ENCODE peak calls at places on chromosomes 4 and X, in ten cellular contexts. One of them, this sample, is unnamed.

GRCh38 chr4:139774759-139775487 is 109.3 kb downstream of the MGST2 start:
- DNase-seq in progenitor cell of endocrine pancreas: no peak
- DNase-seq in Ammon's horn: no peak
- DNase-seq in spleen: no peak
- DNase-seq in GM03348: no peak
- DNase-seq in DMS 273 treated with DMSO at 0.1 percent for 48 hours: no peak
- DNase-seq in heart left ventricle: no peak
- DNase-seq in activated T-helper 1 cell treated with Interleukin-2 at 50 U/mL for 16 hours: no peak
- DNase-seq in HT-29: no peak
- DNase-seq in H54: no peak
- DNase-seq in this sample: no peak

GRCh38 chrX:43961699-43962098 is 11.5 kb downstream of the NDP start:
- DNase-seq in progenitor cell of endocrine pancreas: no peak
- DNase-seq in Ammon's horn: no peak
- DNase-seq in spleen: no peak
- DNase-seq in GM03348: no peak
- DNase-seq in DMS 273 treated with DMSO at 0.1 percent for 48 hours: no peak
- DNase-seq in heart left ventricle: no peak
- DNase-seq in activated T-helper 1 cell treated with Interleukin-2 at 50 U/mL for 16 hours: no peak
- DNase-seq in HT-29: peak
- DNase-seq in H54: no peak
- DNase-seq in this sample: no peak

GRCh38 chr4:10117424-10118354 is 1.1 kb upstream of the WDR1 start:
- DNase-seq in progenitor cell of endocrine pancreas: no peak
- DNase-seq in Ammon's horn: peak
- DNase-seq in spleen: no peak
- DNase-seq in GM03348: no peak
- DNase-seq in DMS 273 treated with DMSO at 0.1 percent for 48 hours: no peak
- DNase-seq in heart left ventricle: no peak
- DNase-seq in activated T-helper 1 cell treated with Interleukin-2 at 50 U/mL for 16 hours: no peak
- DNase-seq in HT-29: no peak
- DNase-seq in H54: no peak
- DNase-seq in this sample: peak

GRCh38 chr4:66688674-66689073 is 856.6 kb downstream of the CENPC start:
- DNase-seq in progenitor cell of endocrine pancreas: no peak
- DNase-seq in Ammon's horn: peak
- DNase-seq in spleen: no peak
- DNase-seq in GM03348: peak
- DNase-seq in DMS 273 treated with DMSO at 0.1 percent for 48 hours: no peak
- DNase-seq in heart left ventricle: no peak
- DNase-seq in activated T-helper 1 cell treated with Interleukin-2 at 50 U/mL for 16 hours: no peak
- DNase-seq in HT-29: peak
- DNase-seq in H54: no peak
- DNase-seq in this sample: no peak

GRCh38 chrX:66050140-66050569 is 10.3 kb upstream of the VSIG4 start:
- DNase-seq in progenitor cell of endocrine pancreas: no peak
- DNase-seq in Ammon's horn: peak
- DNase-seq in spleen: no peak
- DNase-seq in GM03348: no peak
- DNase-seq in DMS 273 treated with DMSO at 0.1 percent for 48 hours: no peak
- DNase-seq in heart left ventricle: peak
- DNase-seq in activated T-helper 1 cell treated with Interleukin-2 at 50 U/mL for 16 hours: no peak
- DNase-seq in HT-29: no peak
- DNase-seq in H54: no peak
- DNase-seq in this sample: no peak

GRCh38 chr4:173735055-173735454 is 205.0 kb upstream of the HAND2 start:
- DNase-seq in progenitor cell of endocrine pancreas: no peak
- DNase-seq in Ammon's horn: no peak
- DNase-seq in spleen: no peak
- DNase-seq in GM03348: peak
- DNase-seq in DMS 273 treated with DMSO at 0.1 percent for 48 hours: no peak
- DNase-seq in heart left ventricle: no peak
- DNase-seq in activated T-helper 1 cell treated with Interleukin-2 at 50 U/mL for 16 hours: no peak
- DNase-seq in HT-29: no peak
- DNase-seq in H54: no peak
- DNase-seq in this sample: no peak

GRCh38 chrX:137033774-137034507 is at the start of gene GPR101:
- DNase-seq in progenitor cell of endocrine pancreas: no peak
- DNase-seq in Ammon's horn: no peak
- DNase-seq in spleen: no peak
- DNase-seq in GM03348: no peak
- DNase-seq in DMS 273 treated with DMSO at 0.1 percent for 48 hours: no peak
- DNase-seq in heart left ventricle: no peak
- DNase-seq in activated T-helper 1 cell treated with Interleukin-2 at 50 U/mL for 16 hours: no peak
- DNase-seq in HT-29: no peak
- DNase-seq in H54: no peak
- DNase-seq in this sample: peak

GRCh38 chr4:92307886-92308285 is 4.1 kb downstream of the GRID2 start:
- DNase-seq in progenitor cell of endocrine pancreas: no peak
- DNase-seq in Ammon's horn: peak
- DNase-seq in spleen: no peak
- DNase-seq in GM03348: no peak
- DNase-seq in DMS 273 treated with DMSO at 0.1 percent for 48 hours: no peak
- DNase-seq in heart left ventricle: no peak
- DNase-seq in activated T-helper 1 cell treated with Interleukin-2 at 50 U/mL for 16 hours: no peak
- DNase-seq in HT-29: no peak
- DNase-seq in H54: no peak
- DNase-seq in this sample: no peak

GRCh38 chr4:154958621-154959358 is 177.7 kb downstream of the RBM46 start:
- DNase-seq in progenitor cell of endocrine pancreas: no peak
- DNase-seq in Ammon's horn: peak
- DNase-seq in spleen: no peak
- DNase-seq in GM03348: no peak
- DNase-seq in DMS 273 treated with DMSO at 0.1 percent for 48 hours: no peak
- DNase-seq in heart left ventricle: peak
- DNase-seq in activated T-helper 1 cell treated with Interleukin-2 at 50 U/mL for 16 hours: no peak
- DNase-seq in HT-29: no peak
- DNase-seq in H54: no peak
- DNase-seq in this sample: no peak

GRCh38 chr4:47060561-47060960 is 29.2 kb downstream of the GABRB1 start:
- DNase-seq in progenitor cell of endocrine pancreas: no peak
- DNase-seq in Ammon's horn: no peak
- DNase-seq in spleen: no peak
- DNase-seq in GM03348: no peak
- DNase-seq in DMS 273 treated with DMSO at 0.1 percent for 48 hours: no peak
- DNase-seq in heart left ventricle: no peak
- DNase-seq in activated T-helper 1 cell treated with Interleukin-2 at 50 U/mL for 16 hours: no peak
- DNase-seq in HT-29: no peak
- DNase-seq in H54: no peak
- DNase-seq in this sample: no peak

GRCh38 chrX:96004386-96004785 is 680.3 kb upstream of the DIAPH2 start:
- DNase-seq in progenitor cell of endocrine pancreas: no peak
- DNase-seq in Ammon's horn: no peak
- DNase-seq in spleen: no peak
- DNase-seq in GM03348: no peak
- DNase-seq in DMS 273 treated with DMSO at 0.1 percent for 48 hours: no peak
- DNase-seq in heart left ventricle: no peak
- DNase-seq in activated T-helper 1 cell treated with Interleukin-2 at 50 U/mL for 16 hours: no peak
- DNase-seq in HT-29: no peak
- DNase-seq in H54: peak
- DNase-seq in this sample: no peak

GRCh38 chr4:7158991-7159390 is 33.3 kb upstream of the SORCS2 start:
- DNase-seq in progenitor cell of endocrine pancreas: no peak
- DNase-seq in Ammon's horn: no peak
- DNase-seq in spleen: peak
- DNase-seq in GM03348: no peak
- DNase-seq in DMS 273 treated with DMSO at 0.1 percent for 48 hours: no peak
- DNase-seq in heart left ventricle: peak
- DNase-seq in activated T-helper 1 cell treated with Interleukin-2 at 50 U/mL for 16 hours: no peak
- DNase-seq in HT-29: no peak
- DNase-seq in H54: no peak
- DNase-seq in this sample: no peak

GRCh38 chr4:48133668-48134444 is at the start of gene TXK:
- DNase-seq in progenitor cell of endocrine pancreas: no peak
- DNase-seq in Ammon's horn: no peak
- DNase-seq in spleen: no peak
- DNase-seq in GM03348: no peak
- DNase-seq in DMS 273 treated with DMSO at 0.1 percent for 48 hours: no peak
- DNase-seq in heart left ventricle: no peak
- DNase-seq in activated T-helper 1 cell treated with Interleukin-2 at 50 U/mL for 16 hours: no peak
- DNase-seq in HT-29: no peak
- DNase-seq in H54: no peak
- DNase-seq in this sample: no peak

GRCh38 chrX:110420771-110421498 is 62.3 kb downstream of the RTL9 start:
- DNase-seq in progenitor cell of endocrine pancreas: no peak
- DNase-seq in Ammon's horn: peak
- DNase-seq in spleen: no peak
- DNase-seq in GM03348: no peak
- DNase-seq in DMS 273 treated with DMSO at 0.1 percent for 48 hours: no peak
- DNase-seq in heart left ventricle: no peak
- DNase-seq in activated T-helper 1 cell treated with Interleukin-2 at 50 U/mL for 16 hours: no peak
- DNase-seq in HT-29: peak
- DNase-seq in H54: no peak
- DNase-seq in this sample: no peak

GRCh38 chr4:71187399-71188196 is 151.2 kb upstream of the SLC4A4 start:
- DNase-seq in progenitor cell of endocrine pancreas: peak
- DNase-seq in Ammon's horn: peak
- DNase-seq in spleen: peak
- DNase-seq in GM03348: peak
- DNase-seq in DMS 273 treated with DMSO at 0.1 percent for 48 hours: no peak
- DNase-seq in heart left ventricle: peak
- DNase-seq in activated T-helper 1 cell treated with Interleukin-2 at 50 U/mL for 16 hours: no peak
- DNase-seq in HT-29: peak
- DNase-seq in H54: no peak
- DNase-seq in this sample: peak

GRCh38 chrX:118551426-118551825 is 55.8 kb downstream of the DOCK11 start:
- DNase-seq in progenitor cell of endocrine pancreas: no peak
- DNase-seq in Ammon's horn: no peak
- DNase-seq in spleen: no peak
- DNase-seq in GM03348: no peak
- DNase-seq in DMS 273 treated with DMSO at 0.1 percent for 48 hours: no peak
- DNase-seq in heart left ventricle: no peak
- DNase-seq in activated T-helper 1 cell treated with Interleukin-2 at 50 U/mL for 16 hours: no peak
- DNase-seq in HT-29: no peak
- DNase-seq in H54: no peak
- DNase-seq in this sample: no peak

GRCh38 chr4:184937745-184938144 is 80.5 kb upstream of the HELT start:
- DNase-seq in progenitor cell of endocrine pancreas: no peak
- DNase-seq in Ammon's horn: no peak
- DNase-seq in spleen: no peak
- DNase-seq in GM03348: no peak
- DNase-seq in DMS 273 treated with DMSO at 0.1 percent for 48 hours: no peak
- DNase-seq in heart left ventricle: no peak
- DNase-seq in activated T-helper 1 cell treated with Interleukin-2 at 50 U/mL for 16 hours: no peak
- DNase-seq in HT-29: no peak
- DNase-seq in H54: no peak
- DNase-seq in this sample: no peak

GRCh38 chrX:32867781-32868523 is 343.4 kb downstream of the DMD start:
- DNase-seq in progenitor cell of endocrine pancreas: no peak
- DNase-seq in Ammon's horn: no peak
- DNase-seq in spleen: no peak
- DNase-seq in GM03348: no peak
- DNase-seq in DMS 273 treated with DMSO at 0.1 percent for 48 hours: no peak
- DNase-seq in heart left ventricle: no peak
- DNase-seq in activated T-helper 1 cell treated with Interleukin-2 at 50 U/mL for 16 hours: no peak
- DNase-seq in HT-29: no peak
- DNase-seq in H54: no peak
- DNase-seq in this sample: no peak

GRCh38 chr4:110900206-110900769 is 277.4 kb upstream of the PITX2 start:
- DNase-seq in progenitor cell of endocrine pancreas: no peak
- DNase-seq in Ammon's horn: no peak
- DNase-seq in spleen: no peak
- DNase-seq in GM03348: peak
- DNase-seq in DMS 273 treated with DMSO at 0.1 percent for 48 hours: no peak
- DNase-seq in heart left ventricle: no peak
- DNase-seq in activated T-helper 1 cell treated with Interleukin-2 at 50 U/mL for 16 hours: no peak
- DNase-seq in HT-29: peak
- DNase-seq in H54: no peak
- DNase-seq in this sample: no peak

GRCh38 chrX:69510137-69510715 is 6.1 kb downstream of the NALF2 start:
- DNase-seq in progenitor cell of endocrine pancreas: no peak
- DNase-seq in Ammon's horn: no peak
- DNase-seq in spleen: no peak
- DNase-seq in GM03348: no peak
- DNase-seq in DMS 273 treated with DMSO at 0.1 percent for 48 hours: peak
- DNase-seq in heart left ventricle: no peak
- DNase-seq in activated T-helper 1 cell treated with Interleukin-2 at 50 U/mL for 16 hours: no peak
- DNase-seq in HT-29: no peak
- DNase-seq in H54: no peak
- DNase-seq in this sample: no peak

GRCh38 chr4:101282076-101282844 is 65.1 kb downstream of the PPP3CA start:
- DNase-seq in progenitor cell of endocrine pancreas: no peak
- DNase-seq in Ammon's horn: no peak
- DNase-seq in spleen: no peak
- DNase-seq in GM03348: no peak
- DNase-seq in DMS 273 treated with DMSO at 0.1 percent for 48 hours: no peak
- DNase-seq in heart left ventricle: no peak
- DNase-seq in activated T-helper 1 cell treated with Interleukin-2 at 50 U/mL for 16 hours: no peak
- DNase-seq in HT-29: no peak
- DNase-seq in H54: no peak
- DNase-seq in this sample: peak

GRCh38 chr4:61202100-61202637 is 2.0 kb downstream of the ADGRL3 start:
- DNase-seq in progenitor cell of endocrine pancreas: peak
- DNase-seq in Ammon's horn: peak
- DNase-seq in spleen: peak
- DNase-seq in GM03348: peak
- DNase-seq in DMS 273 treated with DMSO at 0.1 percent for 48 hours: no peak
- DNase-seq in heart left ventricle: peak
- DNase-seq in activated T-helper 1 cell treated with Interleukin-2 at 50 U/mL for 16 hours: no peak
- DNase-seq in HT-29: no peak
- DNase-seq in H54: no peak
- DNase-seq in this sample: no peak

GRCh38 chr4:154982187-154983047 is 201.3 kb downstream of the RBM46 start:
- DNase-seq in progenitor cell of endocrine pancreas: peak
- DNase-seq in Ammon's horn: peak
- DNase-seq in spleen: no peak
- DNase-seq in GM03348: peak
- DNase-seq in DMS 273 treated with DMSO at 0.1 percent for 48 hours: no peak
- DNase-seq in heart left ventricle: peak
- DNase-seq in activated T-helper 1 cell treated with Interleukin-2 at 50 U/mL for 16 hours: no peak
- DNase-seq in HT-29: peak
- DNase-seq in H54: peak
- DNase-seq in this sample: peak

GRCh38 chrX:118346258-118347094 is 570 bp downstream of the WDR44 start:
- DNase-seq in progenitor cell of endocrine pancreas: peak
- DNase-seq in Ammon's horn: peak
- DNase-seq in spleen: peak
- DNase-seq in GM03348: peak
- DNase-seq in DMS 273 treated with DMSO at 0.1 percent for 48 hours: no peak
- DNase-seq in heart left ventricle: peak
- DNase-seq in activated T-helper 1 cell treated with Interleukin-2 at 50 U/mL for 16 hours: peak
- DNase-seq in HT-29: peak
- DNase-seq in H54: no peak
- DNase-seq in this sample: peak

GRCh38 chr4:76666940-76667532 is 230.9 kb downstream of the SOWAHB start:
- DNase-seq in progenitor cell of endocrine pancreas: no peak
- DNase-seq in Ammon's horn: no peak
- DNase-seq in spleen: no peak
- DNase-seq in GM03348: no peak
- DNase-seq in DMS 273 treated with DMSO at 0.1 percent for 48 hours: no peak
- DNase-seq in heart left ventricle: no peak
- DNase-seq in activated T-helper 1 cell treated with Interleukin-2 at 50 U/mL for 16 hours: no peak
- DNase-seq in HT-29: peak
- DNase-seq in H54: no peak
- DNase-seq in this sample: no peak

GRCh38 chr4:21638171-21638715 is 310.3 kb downstream of the KCNIP4 start:
- DNase-seq in progenitor cell of endocrine pancreas: no peak
- DNase-seq in Ammon's horn: no peak
- DNase-seq in spleen: no peak
- DNase-seq in GM03348: no peak
- DNase-seq in DMS 273 treated with DMSO at 0.1 percent for 48 hours: no peak
- DNase-seq in heart left ventricle: no peak
- DNase-seq in activated T-helper 1 cell treated with Interleukin-2 at 50 U/mL for 16 hours: no peak
- DNase-seq in HT-29: no peak
- DNase-seq in H54: no peak
- DNase-seq in this sample: no peak

GRCh38 chrX:2751291-2751690 is 549 bp upstream of the XG start:
- DNase-seq in progenitor cell of endocrine pancreas: no peak
- DNase-seq in Ammon's horn: no peak
- DNase-seq in spleen: no peak
- DNase-seq in GM03348: peak
- DNase-seq in DMS 273 treated with DMSO at 0.1 percent for 48 hours: no peak
- DNase-seq in heart left ventricle: no peak
- DNase-seq in activated T-helper 1 cell treated with Interleukin-2 at 50 U/mL for 16 hours: no peak
- DNase-seq in HT-29: no peak
- DNase-seq in H54: no peak
- DNase-seq in this sample: no peak

GRCh38 chr4:64617813-64618212 is 208.6 kb upstream of the TECRL start:
- DNase-seq in progenitor cell of endocrine pancreas: no peak
- DNase-seq in Ammon's horn: peak
- DNase-seq in spleen: no peak
- DNase-seq in GM03348: no peak
- DNase-seq in DMS 273 treated with DMSO at 0.1 percent for 48 hours: peak
- DNase-seq in heart left ventricle: no peak
- DNase-seq in activated T-helper 1 cell treated with Interleukin-2 at 50 U/mL for 16 hours: no peak
- DNase-seq in HT-29: peak
- DNase-seq in H54: no peak
- DNase-seq in this sample: no peak

This sample was measured in B cell.